ENCODE peak calls at places on chromosomes 4 and X, in five cellular contexts. S is HS-5, B is left lung, W is KG1, Z is astrocyte. V is an unnamed sample.

GRCh38 chr4:10593130-10593529 is 91.4 kb downstream of the CLNK start:
- DNase-seq in W (no peak), S (no peak), B (no peak), Z (no peak), V (no peak)

GRCh38 chrX:72714471-72714916 is 388 bp upstream of the PHKA1 start:
- DNase-seq in S (peak), Z (peak), B (peak), W (no peak), V (no peak)

GRCh38 chr4:128060130-128060619 is 937 bp upstream of the LARP1B start:
- DNase-seq in Z (no peak), S (no peak), B (no peak), W (peak), V (no peak)

GRCh38 chr4:127236875-127237274 is 395.9 kb upstream of the INTU start:
- DNase-seq in Z (no peak), S (no peak), B (no peak), W (no peak), V (no peak)

GRCh38 chr4:677431-678293 is 3.3 kb downstream of the MYL5 start:
- DNase-seq in S (no peak), Z (no peak), W (no peak), B (peak), V (peak)

GRCh38 chr4:304987-305680 is at the start of gene ZNF732:
- DNase-seq in B (peak), S (peak), Z (peak), W (no peak), V (no peak)

GRCh38 chr4:3302164-3302785 is 9.5 kb downstream of the RGS12 start:
- DNase-seq in W (no peak), Z (peak), S (no peak), B (peak), V (no peak)

GRCh38 chrX:85619962-85620361 is 240.5 kb upstream of the POF1B start:
- DNase-seq in S (no peak), B (no peak), W (no peak), Z (no peak), V (no peak)

GRCh38 chrX:39764441-39764914 is 333.3 kb downstream of the BCOR start:
- DNase-seq in Z (peak), B (no peak), S (no peak), W (no peak), V (peak)

GRCh38 chr4:65223601-65224000 is 446.7 kb downstream of the EPHA5 start:
- DNase-seq in Z (no peak), S (no peak), B (no peak), W (no peak), V (no peak)

GRCh38 chr4:134885436-134885835 is 683.8 kb upstream of the PABPC4L start:
- DNase-seq in Z (no peak), S (no peak), B (no peak), W (no peak), V (no peak)

GRCh38 chr4:11428161-11428700 is 463 bp downstream of the HS3ST1 start:
- DNase-seq in Z (no peak), W (no peak), B (peak), S (no peak), V (no peak)

GRCh38 chr4:142264961-142265360 is 581.1 kb downstream of the INPP4B start:
- DNase-seq in B (no peak), S (no peak), Z (peak), W (no peak), V (no peak)

GRCh38 chr4:161448550-161449180 is 715.1 kb downstream of the FSTL5 start:
- DNase-seq in W (no peak), Z (no peak), S (no peak), B (no peak), V (no peak)

GRCh38 chrX:95044331-95044730 is 1370.3 kb downstream of the FAM133A start:
- DNase-seq in Z (no peak), S (no peak), W (no peak), B (no peak), V (no peak)

GRCh38 chr4:107183155-107183774 is 147.2 kb upstream of the DKK2 start:
- DNase-seq in W (peak), S (peak), B (no peak), Z (peak), V (peak)

GRCh38 chr4:165970703-165971420 is 97.8 kb downstream of the TLL1 start:
- DNase-seq in Z (no peak), S (no peak), W (no peak), B (no peak), V (no peak)

GRCh38 chrX:84188320-84188834 is 378 bp upstream of the RPS6KA6 start:
- DNase-seq in Z (peak), S (no peak), W (no peak), B (peak), V (no peak)

GRCh38 chrX:19772306-19772705 is 115.1 kb downstream of the SH3KBP1 start:
- DNase-seq in Z (no peak), W (no peak), B (no peak), S (no peak), V (no peak)

GRCh38 chr4:155441475-155441874 is 64.7 kb upstream of the MAP9 start:
- DNase-seq in W (no peak), B (no peak), S (no peak), Z (no peak), V (no peak)

GRCh38 chr4:80608285-80608980 is 272.9 kb downstream of the CFAP299 start:
- DNase-seq in W (no peak), Z (peak), S (peak), B (no peak), V (no peak)

GRCh38 chrX:108270739-108271396 is 167.4 kb downstream of the COL4A6 start:
- DNase-seq in W (peak), B (no peak), Z (peak), S (no peak), V (no peak)

GRCh38 chr4:180741703-180742102 is 1501.5 kb upstream of the TENM3 start:
- DNase-seq in W (no peak), Z (no peak), S (no peak), B (no peak), V (no peak)

GRCh38 chrX:19725545-19726102 is 161.8 kb downstream of the SH3KBP1 start:
- DNase-seq in B (no peak), S (no peak), W (no peak), Z (no peak), V (no peak)

GRCh38 chrX:3384330-3384729 is 37.9 kb upstream of the MXRA5 start:
- DNase-seq in Z (peak), B (no peak), S (peak), W (no peak), V (no peak)

GRCh38 chrX:113009837-113010236 is 169.2 kb upstream of the AMOT start:
- DNase-seq in B (no peak), W (no peak), S (no peak), Z (no peak), V (no peak)

GRCh38 chrX:68824565-68825125 is 4.2 kb upstream of the EFNB1 start:
- DNase-seq in S (no peak), W (no peak), Z (no peak), B (no peak), V (no peak)

GRCh38 chrX:387729-388128 is 1.0 kb upstream of the PPP2R3B start:
- DNase-seq in W (no peak), B (no peak), Z (no peak), S (no peak), V (no peak)

GRCh38 chrX:80765226-80765625 is 44.5 kb downstream of the BRWD3 start:
- DNase-seq in W (no peak), S (peak), B (no peak), Z (peak), V (no peak)

GRCh38 chr4:181821039-181822004 is 421.9 kb upstream of the TENM3 start:
- DNase-seq in B (no peak), W (no peak), S (peak), Z (peak), V (no peak)

GRCh38 chr4:158033416-158033863 is 139.4 kb downstream of the GASK1B start:
- DNase-seq in S (no peak), W (no peak), Z (peak), B (no peak), V (no peak)

GRCh38 chr4:123361195-123361861 is 35.3 kb upstream of the SPRY1 start:
- DNase-seq in Z (peak), B (no peak), W (no peak), S (peak), V (no peak)

GRCh38 chr4:148007303-148007702 is 275.4 kb downstream of the ARHGAP10 start:
- DNase-seq in B (no peak), S (peak), W (no peak), Z (peak), V (no peak)

GRCh38 chrX:155888139-155888538 is 7.0 kb downstream of the VAMP7 start:
- DNase-seq in W (no peak), S (peak), Z (peak), B (no peak), V (no peak)

GRCh38 chr4:10083331-10083769 is 33.2 kb downstream of the WDR1 start:
- DNase-seq in Z (no peak), S (no peak), B (peak), W (no peak), V (no peak)